ENCODE peak calls at places on chromosomes 7 and 10, in ten cellular contexts. R, S, C, D, M, G, Q, K, P and W are unnamed samples.

GRCh38 chr7:95577137-95577536 is 19.2 kb downstream of the PDK4 start:
- DNase-seq in R (peak), G (peak), K (no peak), P (no peak), S (no peak), D (peak), M (no peak), C (no peak), Q (no peak), W (no peak)

GRCh38 chr10:100009793-100010676 is at the start of gene DNMBP:
- DNase-seq in K (peak), G (peak), R (peak), P (no peak), S (peak), Q (peak), C (peak), D (peak), M (no peak), W (no peak)

GRCh38 chr10:58438340-58438739 is 53.1 kb downstream of the TFAM start:
- DNase-seq in M (peak), S (peak), K (no peak), R (no peak), G (no peak), D (peak), P (no peak), C (no peak), Q (no peak), W (peak)

GRCh38 chr10:97128851-97129186 is 56.9 kb downstream of the SLIT1 start:
- DNase-seq in K (no peak), D (no peak), P (no peak), Q (no peak), S (no peak), G (no peak), M (no peak), C (no peak), R (no peak), W (no peak)

GRCh38 chr7:25597881-25598456 is 369.7 kb upstream of the NPVF start:
- DNase-seq in P (no peak), M (no peak), R (no peak), S (no peak), D (no peak), Q (no peak), G (peak), C (no peak), K (peak), W (no peak)

GRCh38 chr10:63373176-63373575 is 92.6 kb downstream of the JMJD1C start:
- DNase-seq in K (no peak), M (no peak), Q (no peak), R (no peak), S (no peak), C (no peak), P (no peak), D (no peak), G (no peak), W (no peak)

GRCh38 chr7:157609516-157609915 is 272.7 kb downstream of the DNAJB6 start:
- DNase-seq in M (no peak), S (no peak), D (no peak), K (no peak), C (no peak), Q (no peak), G (no peak), R (no peak), P (no peak), W (no peak)

GRCh38 chr10:129604333-129605032 is 137.4 kb downstream of the MGMT start:
- DNase-seq in M (no peak), R (no peak), G (no peak), K (no peak), Q (no peak), D (no peak), P (no peak), S (no peak), C (no peak), W (no peak)

GRCh38 chr10:15439381-15439837 is 68.3 kb upstream of the FAM171A1 start:
- DNase-seq in Q (no peak), D (peak), R (peak), G (peak), M (no peak), K (no peak), C (no peak), P (no peak), S (peak), W (no peak)
- H3K4me3 ChIP-seq in Q (peak), D (no peak), R (no peak), G (peak), M (no peak), K (no peak), C (no peak), P (peak), S (peak), W (peak)

DNA sequence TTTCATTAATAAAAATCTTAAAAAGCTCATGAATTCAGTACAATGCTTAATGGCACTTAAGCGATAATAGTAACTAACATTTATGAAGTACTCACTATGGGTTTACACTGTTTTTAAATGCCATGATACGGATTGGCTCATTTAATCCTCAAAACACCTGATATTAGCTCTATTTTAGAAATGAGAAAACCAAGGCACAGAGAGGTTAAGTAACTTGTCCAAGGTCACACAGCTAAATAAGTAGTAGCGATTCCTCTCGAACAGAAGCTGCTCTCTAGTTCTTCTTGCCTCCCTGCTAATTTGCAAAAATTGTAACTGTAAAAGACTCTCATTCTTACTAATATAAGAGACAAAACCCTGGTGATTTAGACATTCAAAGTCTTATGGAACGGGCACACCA is 110.7 kb upstream of the RHEB start:
- DNase-seq in D (no peak), Q (no peak), S (no peak), M (no peak), R (no peak), K (no peak), C (no peak), P (no peak), G (no peak), W (no peak)
- H3K4me3 ChIP-seq in D (peak), Q (no peak), S (peak), M (peak), R (peak), K (no peak), C (no peak), P (peak), G (no peak), W (no peak)

GRCh38 chr7:32910195-32910594 is 18.6 kb upstream of the KBTBD2 start:
- DNase-seq in P (no peak), S (no peak), G (no peak), D (no peak), R (no peak), C (no peak), K (no peak), M (no peak), Q (no peak), W (no peak)

GRCh38 chr7:32901629-32902028 is 10.1 kb upstream of the KBTBD2 start:
- DNase-seq in K (no peak), G (no peak), D (no peak), M (no peak), C (no peak), P (no peak), Q (no peak), S (no peak), R (no peak), W (no peak)

GRCh38 chr7:32900415-32900814 is 8.9 kb upstream of the KBTBD2 start:
- DNase-seq in D (no peak), Q (no peak), K (no peak), R (no peak), M (no peak), S (no peak), C (no peak), P (no peak), G (no peak), W (no peak)

DNA sequence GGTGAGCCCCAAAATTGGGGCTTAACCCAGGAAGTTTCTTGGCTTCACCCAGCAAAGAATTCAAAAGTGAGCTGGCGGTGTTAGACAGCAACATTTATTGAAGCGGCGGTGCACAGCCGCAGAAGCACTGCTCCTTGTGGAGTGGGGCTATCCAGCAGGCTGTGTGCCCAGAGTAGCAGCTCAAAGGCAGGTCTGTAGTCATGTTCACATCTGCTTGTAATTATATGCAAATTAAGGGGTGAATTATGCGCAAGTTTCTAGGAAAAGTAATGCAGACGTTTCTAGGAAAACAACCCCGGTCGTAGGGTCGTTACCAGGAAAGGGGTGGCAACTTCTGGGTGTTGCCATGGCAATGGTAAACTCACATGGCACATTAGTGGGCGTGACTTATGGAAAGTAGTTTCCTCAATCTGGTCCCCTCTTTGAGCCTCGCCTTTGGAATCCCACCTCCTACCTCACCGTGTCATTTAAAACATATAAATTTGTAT is 13.7 kb upstream of the KBTBD2 start:
- DNase-seq in Q (peak), C (peak), S (peak), K (peak), M (peak), G (peak), P (no peak), D (peak), R (peak), W (peak)
- H3K4me3 ChIP-seq in Q (peak), C (peak), S (peak), K (peak), M (peak), G (peak), P (peak), D (peak), R (peak), W (peak)

GRCh38 chr10:86373251-86373650 is 6.7 kb upstream of the GRID1 start:
- DNase-seq in G (peak), S (no peak), P (no peak), M (no peak), D (no peak), K (no peak), Q (no peak), C (no peak), R (no peak), W (no peak)
- H3K4me3 ChIP-seq in G (no peak), S (no peak), P (no peak), M (no peak), D (no peak), K (no peak), Q (no peak), C (no peak), R (no peak), W (no peak)

GRCh38 chr7:54722026-54722425 is 37.0 kb downstream of the SEC61G start:
- DNase-seq in C (no peak), K (no peak), D (no peak), G (no peak), M (no peak), S (no peak), Q (no peak), P (no peak), R (no peak), W (no peak)

GRCh38 chr7:54729096-54729495 is 29.9 kb downstream of the SEC61G start:
- DNase-seq in K (no peak), G (no peak), D (peak), M (no peak), Q (no peak), R (no peak), S (no peak), C (no peak), P (no peak), W (no peak)

GRCh38 chr7:54728411-54728810 is 30.6 kb downstream of the SEC61G start:
- DNase-seq in G (no peak), S (no peak), M (no peak), C (no peak), Q (no peak), R (peak), P (no peak), K (no peak), D (no peak), W (no peak)

GRCh38 chr7:54722502-54722901 is 36.5 kb downstream of the SEC61G start:
- DNase-seq in C (no peak), K (no peak), Q (no peak), D (no peak), M (no peak), P (no peak), R (no peak), S (no peak), G (no peak), W (no peak)

DNA sequence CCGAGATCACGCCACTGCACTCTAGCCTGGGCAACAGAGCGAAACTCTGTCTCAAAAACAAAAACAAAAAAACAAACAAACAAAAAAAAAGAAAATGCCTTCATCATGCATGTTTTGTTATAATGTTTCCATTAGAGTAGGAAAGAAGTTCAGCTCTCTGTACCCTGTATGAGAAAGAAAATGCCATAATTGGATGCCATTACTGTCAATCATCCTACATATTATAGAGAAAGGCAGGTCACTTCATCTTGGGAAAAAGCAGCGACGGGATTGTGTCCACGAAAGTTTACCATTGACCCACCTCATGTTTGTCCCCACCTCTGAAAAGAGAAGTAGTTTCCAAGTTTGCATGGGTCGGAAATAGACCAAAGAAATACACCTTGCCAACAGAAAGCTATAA is 33.8 kb downstream of the SEC61G start:
- DNase-seq in C (no peak), M (no peak), Q (no peak), R (no peak), P (no peak), G (no peak), D (no peak), S (no peak), K (no peak), W (no peak)
- H3K4me3 ChIP-seq in C (no peak), M (no peak), Q (no peak), R (no peak), P (no peak), G (no peak), D (no peak), S (no peak), K (no peak), W (no peak)

DNA sequence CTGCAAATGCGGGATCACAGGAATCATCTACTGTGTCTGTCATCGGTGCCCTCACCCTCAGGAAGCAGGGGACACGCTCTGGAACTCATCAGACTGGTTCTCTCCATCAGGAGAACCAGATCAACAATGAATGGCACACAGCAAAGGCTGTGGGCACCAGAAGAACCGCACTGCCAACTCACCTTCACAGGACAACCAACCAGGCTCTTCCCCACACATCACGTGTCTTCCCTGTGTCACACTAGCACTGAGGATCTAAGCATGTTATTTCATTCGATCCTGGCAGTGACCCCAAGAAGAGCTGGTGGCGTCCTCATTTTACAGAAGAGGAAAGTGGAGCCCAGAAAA is 106.1 kb downstream of the TNS3 start:
- DNase-seq in K (no peak), S (no peak), D (no peak), R (no peak), Q (no peak), G (no peak), P (no peak), M (no peak), C (no peak), W (no peak)
- H3K4me3 ChIP-seq in K (no peak), S (no peak), D (no peak), R (no peak), Q (no peak), G (no peak), P (no peak), M (no peak), C (no peak), W (no peak)

GRCh38 chr7:45921699-45922519 is 837 bp upstream of the IGFBP3 start:
- DNase-seq in C (no peak), Q (peak), S (peak), R (peak), D (peak), G (peak), P (no peak), K (peak), M (no peak), W (no peak)
- H3K4me3 ChIP-seq in C (peak), Q (peak), S (peak), R (peak), D (no peak), G (peak), P (peak), K (no peak), M (peak), W (peak)

DNA sequence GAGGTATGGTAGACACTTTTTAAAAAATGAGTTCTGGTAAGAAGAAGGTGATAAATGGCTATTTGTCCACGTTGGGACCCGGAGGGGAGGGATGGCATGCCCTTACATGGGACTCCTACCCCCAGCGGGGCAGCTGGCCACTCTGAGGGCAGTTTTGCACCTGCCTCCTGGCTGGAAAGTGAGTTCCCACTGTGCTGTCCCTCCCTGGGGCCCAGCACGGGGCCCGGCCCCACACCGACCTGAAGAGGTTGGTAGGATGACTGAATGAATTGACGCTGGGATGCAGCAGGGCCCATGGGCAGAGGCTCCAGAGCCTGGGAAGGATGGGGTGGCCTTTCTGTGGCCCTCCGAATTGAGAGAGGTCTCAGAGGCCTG is 592 bp upstream of the AEBP1 start:
- DNase-seq in K (no peak), C (no peak), G (no peak), S (no peak), M (no peak), P (no peak), R (no peak), D (no peak), Q (no peak), W (no peak)
- H3K4me3 ChIP-seq in K (no peak), C (no peak), G (no peak), S (no peak), M (no peak), P (no peak), R (peak), D (no peak), Q (no peak), W (no peak)